ENCODE peak calls at places on chromosomes 3 and 15, in six cellular contexts. D is body of pancreas, Y is kidney, Q is transverse colon, E is tibial artery, V is testis. M is an unnamed sample.

GRCh38 chr3:136196064-136196400 is at the start of gene MSL2:
- DNase-seq in D (no peak), Y (no peak), Q (peak), E (no peak), V (no peak), M (no peak)

GRCh38 chr3:117463276-117463675 is 753.7 kb downstream of the TUSC7 start:
- DNase-seq in D (no peak), Y (no peak), Q (no peak), E (no peak), V (no peak), M (no peak)

GRCh38 chr3:171874251-171874679 is 31.1 kb downstream of the TMEM212 start:
- DNase-seq in D (no peak), Y (no peak), Q (no peak), E (no peak), V (no peak), M (no peak)

GRCh38 chr3:15325228-15325627 is 7.2 kb downstream of the SH3BP5 start:
- DNase-seq in D (no peak), Y (no peak), Q (no peak), E (no peak), V (peak), M (peak)

GRCh38 chr3:127441764-127442163 is 148.8 kb downstream of the TPRA1 start:
- DNase-seq in D (no peak), Y (peak), Q (no peak), E (peak), V (no peak), M (no peak)

GRCh38 chr3:111639316-111639715 is 44.2 kb upstream of the ZBED2 start:
- DNase-seq in D (no peak), Y (no peak), Q (no peak), E (no peak), V (no peak), M (no peak)

GRCh38 chr3:50519471-50520089 is 16.1 kb upstream of the CACNA2D2 start:
- DNase-seq in D (peak), Y (no peak), Q (peak), E (no peak), V (peak), M (peak)

GRCh38 chr3:29100292-29100691 is 180.6 kb upstream of the RBMS3 start:
- DNase-seq in D (no peak), Y (no peak), Q (no peak), E (no peak), V (no peak), M (no peak)

GRCh38 chr15:99526671-99527070 is 39.1 kb upstream of the MEF2A start:
- DNase-seq in D (no peak), Y (no peak), Q (no peak), E (no peak), V (no peak), M (no peak)

GRCh38 chr15:89822030-89822429 is 7.4 kb upstream of the ANPEP start:
- DNase-seq in D (no peak), Y (no peak), Q (no peak), E (no peak), V (no peak), M (no peak)

GRCh38 chr15:95259513-95259912 is 1028.2 kb downstream of the MCTP2 start:
- DNase-seq in D (peak), Y (peak), Q (peak), E (peak), V (peak), M (peak)

GRCh38 chr3:36302626-36303025 is 77.7 kb upstream of the STAC start:
- DNase-seq in D (no peak), Y (no peak), Q (no peak), E (no peak), V (no peak), M (no peak)

GRCh38 chr15:25529774-25530173 is 91.0 kb upstream of the UBE3A start:
- DNase-seq in D (no peak), Y (no peak), Q (no peak), E (no peak), V (no peak), M (no peak)

GRCh38 chr3:154177406-154177805 is 56.2 kb downstream of the ARHGEF26 start:
- DNase-seq in D (no peak), Y (no peak), Q (no peak), E (no peak), V (no peak), M (no peak)
- H3K27ac ChIP-seq in D (no peak), Y (no peak), Q (no peak), E (no peak), V (no peak), M (no peak)

DNA sequence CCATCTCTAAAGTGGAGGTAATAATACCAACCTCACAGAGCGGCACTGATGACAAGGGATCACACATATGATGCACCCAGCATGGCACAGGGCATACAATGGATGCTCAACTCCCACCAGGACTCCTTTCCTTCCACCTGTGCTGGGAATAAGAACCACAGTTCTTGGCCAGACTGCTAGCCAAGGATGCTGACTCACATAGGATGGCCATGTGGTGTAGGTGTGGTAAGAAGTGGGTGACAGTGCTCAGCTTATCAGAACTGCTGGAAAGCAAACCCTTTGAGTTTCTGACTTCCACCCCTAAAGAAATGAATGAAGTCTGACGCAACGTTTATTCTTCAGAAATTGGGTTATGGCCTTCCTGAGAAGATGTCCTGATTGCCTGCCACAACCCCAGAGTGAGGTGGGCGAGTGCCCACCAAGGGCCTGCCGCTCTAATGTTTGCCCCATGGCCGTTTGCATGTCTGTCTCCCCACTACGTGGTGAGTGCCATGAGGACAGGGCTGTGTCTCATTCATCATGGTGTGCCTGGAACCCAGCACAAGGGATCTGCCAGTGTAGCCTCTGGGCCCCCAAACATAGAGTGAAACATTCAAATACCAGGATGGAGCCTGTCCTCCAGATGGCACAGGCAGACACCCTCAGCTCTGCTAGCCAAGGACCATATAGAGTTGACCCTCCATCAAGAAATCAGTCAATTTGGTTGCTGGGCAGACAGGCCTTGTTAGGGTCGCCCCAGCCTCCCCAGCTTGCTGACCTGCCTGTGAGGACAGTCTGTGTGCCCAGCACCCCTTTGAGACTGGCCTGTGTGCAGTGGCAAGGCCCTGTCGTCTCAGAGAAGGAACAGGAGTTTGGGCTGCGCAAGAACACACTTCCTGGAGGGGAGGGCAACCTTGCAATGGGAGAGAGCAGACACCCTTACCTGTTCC is 57.6 kb upstream of the SLCO2A1 start:
- DNase-seq in D (no peak), Y (no peak), Q (no peak), E (no peak), V (no peak), M (no peak)
- TF ChIP-seq CTCF in D (no peak), Y (no peak), Q (no peak), E (no peak), V (no peak), M (no peak)

GRCh38 chr15:36885709-36886108 is 214.6 kb downstream of the MEIS2 start:
- DNase-seq in D (no peak), Y (no peak), Q (no peak), E (no peak), V (no peak), M (no peak)
- H3K27ac ChIP-seq in D (no peak), Y (no peak), Q (peak), E (no peak), V (no peak), M (no peak)

GRCh38 chr3:10319804-10320203 is 1.1 kb downstream of the SEC13 start:
- DNase-seq in D (no peak), Y (no peak), Q (no peak), E (no peak), V (no peak), M (no peak)
- TF ChIP-seq CTCF in D (no peak), Y (no peak), Q (no peak), E (no peak), V (no peak), M (no peak)

DNA sequence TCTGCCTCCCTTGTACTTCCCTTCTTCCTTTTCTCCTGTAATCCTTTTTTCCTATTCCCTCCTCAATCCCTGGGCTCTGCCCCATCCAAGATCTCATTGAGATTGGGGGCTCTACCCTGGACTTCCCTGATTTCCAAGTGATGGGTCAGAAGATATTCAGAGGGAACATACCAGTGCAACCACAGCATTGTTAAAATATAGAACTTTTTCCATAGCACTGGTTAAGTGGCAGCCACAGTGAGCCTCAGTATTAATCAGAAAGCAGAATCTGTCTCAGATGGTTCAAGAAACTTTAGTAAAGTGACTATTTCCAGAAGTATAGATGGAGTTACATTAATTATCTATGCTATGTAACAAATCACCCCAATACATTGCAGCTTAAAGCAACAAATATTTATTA is 18.7 kb upstream of the SCN10A start:
- DNase-seq in D (no peak), Y (no peak), Q (no peak), E (no peak), V (no peak), M (no peak)
- H3K27ac ChIP-seq in D (no peak), Y (no peak), Q (no peak), E (no peak), V (no peak), M (peak)

GRCh38 chr3:142279965-142280590 is 54.7 kb upstream of the GK5 start:
- DNase-seq in D (peak), Y (no peak), Q (peak), E (no peak), V (peak), M (no peak)
- TF ChIP-seq CTCF in D (peak), Y (peak), Q (peak), E (peak), V (peak), M (peak)

GRCh38 chr3:146504546-146505197 is 35.3 kb upstream of the PLSCR2 start:
- DNase-seq in D (no peak), Y (no peak), Q (no peak), E (no peak), V (no peak), M (no peak)

GRCh38 chr3:146505496-146505895 is 36.1 kb upstream of the PLSCR2 start:
- DNase-seq in D (no peak), Y (no peak), Q (no peak), E (no peak), V (no peak), M (no peak)

GRCh38 chr3:146503459-146504202 is 34.3 kb upstream of the PLSCR2 start:
- DNase-seq in D (no peak), Y (peak), Q (peak), E (peak), V (no peak), M (no peak)

GRCh38 chr3:146511402-146512134 is 32.8 kb downstream of the PLSCR1 start:
- DNase-seq in D (peak), Y (no peak), Q (no peak), E (no peak), V (no peak), M (no peak)

DNA sequence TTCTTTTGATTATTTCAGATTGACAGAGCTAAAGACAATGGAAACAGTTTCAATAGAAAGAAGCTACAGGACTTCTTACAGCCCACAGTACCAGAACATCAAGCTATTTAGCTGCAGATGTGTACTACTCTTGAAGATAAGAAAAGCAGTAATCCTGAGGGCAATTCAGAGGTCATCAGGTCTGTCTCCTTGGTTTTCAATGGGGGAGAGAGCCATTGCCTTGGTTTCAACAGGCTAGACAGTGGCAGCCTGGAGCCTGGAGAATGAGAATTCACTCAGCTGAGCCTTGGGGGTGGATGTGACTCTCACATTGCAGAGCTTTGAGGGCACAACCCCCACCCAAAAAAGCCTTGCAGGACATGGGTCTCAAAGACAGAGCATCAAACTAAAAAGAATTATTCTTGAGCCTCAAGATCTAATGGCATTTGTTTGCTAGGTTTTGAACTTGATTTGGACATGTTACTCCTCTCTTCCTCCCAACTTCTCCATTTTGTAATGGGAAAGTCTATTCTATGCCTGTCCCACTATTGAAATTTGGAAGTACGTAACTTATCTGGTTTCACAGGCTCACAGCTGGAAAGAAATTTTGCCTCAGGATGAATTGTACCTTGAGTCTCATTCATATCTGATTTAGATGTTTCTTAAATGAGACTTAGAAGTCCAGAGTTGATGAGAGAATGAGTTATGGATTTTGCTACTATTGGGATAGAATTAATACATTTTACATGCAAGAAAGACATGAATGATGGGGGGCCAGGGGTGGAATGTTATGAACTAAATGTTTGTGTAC is 36.9 kb downstream of the PLSCR1 start:
- DNase-seq in D (no peak), Y (no peak), Q (no peak), E (no peak), V (no peak), M (no peak)
- H3K27ac ChIP-seq in D (peak), Y (peak), Q (peak), E (no peak), V (peak), M (peak)